ENCODE peak calls at places on chromosomes 11 and 22, in ten cellular contexts. Z is HEK293T; R is AG04449; T is left ventricle myocardium inferior; P is WTC11; U is activated T-cell treated with anti-CD3 and anti-CD28 coated beads, Interleukin-2, amount 50 U/mL, for 1 hour; G is NCI-H1105 treated with DMSO at 0.1 percent for 48 hours; D is sigmoid colon; C is naive thymus-derived CD8-positive, alpha-beta T cell; L is iPS-NIHi11. H is an unnamed sample.

GRCh38 chr22:41697126-41697775 is 2.1 kb upstream of the MEI1 start:
- DNase-seq in Z (peak), R (peak), T (peak), P (peak), U (peak), G (peak), D (peak), C (peak), L (peak), H (peak)

GRCh38 chr22:24553597-24554315 is 1.2 kb downstream of the GUCD1 start:
- DNase-seq in Z (no peak), R (no peak), T (peak), P (no peak), U (peak), G (no peak), D (peak), C (no peak), L (no peak), H (peak)

GRCh38 chr11:112485280-112485679 is 224.6 kb upstream of the PLET1 start:
- DNase-seq in Z (no peak), R (no peak), T (no peak), P (no peak), U (no peak), G (no peak), D (no peak), C (no peak), L (no peak), H (no peak)

GRCh38 chr11:134277176-134278001 is 1.2 kb downstream of the GLB1L3 start:
- DNase-seq in Z (no peak), R (no peak), T (no peak), P (peak), U (no peak), G (no peak), D (no peak), C (no peak), L (no peak), H (no peak)

GRCh38 chr11:92941676-92942571 is 27.5 kb upstream of the MTNR1B start:
- DNase-seq in Z (peak), R (no peak), T (no peak), P (no peak), U (no peak), G (no peak), D (no peak), C (no peak), L (peak), H (no peak)

GRCh38 chr22:41674941-41675340 is 13.7 kb downstream of the SNU13 start:
- DNase-seq in Z (no peak), R (no peak), T (no peak), P (no peak), U (no peak), G (no peak), D (no peak), C (no peak), L (no peak), H (no peak)

GRCh38 chr11:65491163-65491465 is 7.7 kb upstream of the MALAT1 start:
- DNase-seq in Z (no peak), R (no peak), T (peak), P (peak), U (no peak), G (no peak), D (peak), C (no peak), L (no peak), H (no peak)

GRCh38 chr11:121723261-121723741 is 270.5 kb upstream of the SORL1-AS1 start:
- DNase-seq in Z (no peak), R (no peak), T (peak), P (peak), U (no peak), G (no peak), D (peak), C (no peak), L (peak), H (no peak)